ENCODE peak calls at places on chromosomes 5 and 9, in six cellular contexts. X is HuH-7; O is WERI-Rb-1; Y is activated naive CD8-positive, alpha-beta T cell treated with anti-CD3 and anti-CD28 coated beads, Interleukin-2, amount 50 U/mL, for 24 hours; F is progenitor cell of endocrine pancreas; C is iris pigment epithelial cell. R is an unnamed sample.

GRCh38 chr5:132181011-132181629 is 46.5 kb downstream of the P4HA2 start:
- DNase-seq in F (no peak), Y (no peak), O (peak), C (no peak), X (no peak), R (no peak)

GRCh38 chr9:26946753-26947727 is at the start of gene PLAA:
- DNase-seq in Y (peak), F (peak), X (peak), O (peak), C (peak), R (peak)

GRCh38 chr5:122377023-122377422 is 65.0 kb downstream of the SNCAIP start:
- DNase-seq in C (peak), F (no peak), O (no peak), X (no peak), Y (no peak), R (no peak)

GRCh38 chr5:125058185-125058826 is 311.9 kb upstream of the ZNF608 start:
- DNase-seq in O (no peak), Y (no peak), X (no peak), F (no peak), C (peak), R (no peak)

GRCh38 chr5:170501931-170502330 is 1.9 kb upstream of the KCNIP1 start:
- DNase-seq in Y (no peak), O (no peak), X (no peak), F (no peak), C (no peak), R (no peak)

GRCh38 chr9:98410185-98410697 is 154.8 kb upstream of the TBC1D2 start:
- DNase-seq in X (no peak), F (no peak), C (peak), O (peak), Y (no peak), R (no peak)

GRCh38 chr5:170603578-170604565 is 100.1 kb downstream of the KCNIP1 start:
- DNase-seq in C (peak), X (peak), Y (peak), O (peak), F (peak), R (no peak)

GRCh38 chr5:156479864-156480263 is 152.9 kb downstream of the SGCD start:
- DNase-seq in Y (peak), C (no peak), X (no peak), O (peak), F (no peak), R (no peak)

GRCh38 chr9:87792831-87793288 is 66.9 kb downstream of the CTSL start:
- DNase-seq in X (peak), F (no peak), Y (peak), O (no peak), C (peak), R (no peak)

GRCh38 chr5:33921005-33921404 is 15.2 kb upstream of the RXFP3 start:
- DNase-seq in Y (no peak), O (no peak), C (no peak), F (no peak), X (no peak), R (no peak)

GRCh38 chr5:181001947-181002346 is 13.3 kb downstream of the BTNL3 start:
- DNase-seq in C (no peak), X (no peak), F (no peak), O (no peak), Y (no peak), R (no peak)

GRCh38 chr9:72951043-72951442 is 1.8 kb downstream of the ALDH1A1 start:
- DNase-seq in C (no peak), X (no peak), F (no peak), O (no peak), Y (no peak), R (no peak)

GRCh38 chr5:68460147-68460760 is 244.7 kb downstream of the PIK3R1 start:
- DNase-seq in C (peak), X (peak), Y (peak), F (no peak), O (peak), R (peak)

GRCh38 chr9:136656795-136657611 is 5.7 kb upstream of the EGFL7 start:
- DNase-seq in C (no peak), Y (no peak), X (no peak), F (no peak), O (no peak), R (no peak)

GRCh38 chr9:120856700-120857099 is 14.0 kb upstream of the PSMD5 start:
- DNase-seq in C (no peak), F (no peak), Y (no peak), O (no peak), X (no peak), R (no peak)

GRCh38 chr5:138659121-138659520 is 83.9 kb upstream of the HSPA9 start:
- DNase-seq in O (no peak), F (no peak), X (no peak), C (no peak), Y (no peak), R (no peak)

GRCh38 chr5:73895471-73895870 is 269.5 kb downstream of the ARHGEF28 start:
- DNase-seq in O (no peak), C (no peak), Y (no peak), F (no peak), X (no peak), R (peak)

GRCh38 chr5:135429326-135429725 is 17.8 kb downstream of the DCANP1 start:
- DNase-seq in F (no peak), C (peak), O (peak), X (no peak), Y (no peak), R (no peak)

GRCh38 chr5:151079838-151080619 is 805 bp downstream of the TNIP1 start:
- DNase-seq in Y (peak), X (no peak), F (no peak), O (no peak), C (peak), R (no peak)

GRCh38 chr9:976805-977360 is 428 bp downstream of the DMRT3 start:
- DNase-seq in F (no peak), X (no peak), O (peak), C (no peak), Y (no peak), R (no peak)

GRCh38 chr5:103973669-103974068 is 411.1 kb upstream of the NUDT12 start:
- DNase-seq in C (no peak), Y (no peak), O (no peak), X (peak), F (no peak), R (no peak)

GRCh38 chr9:137511758-137512463 is 38.3 kb downstream of the PNPLA7 start:
- DNase-seq in O (no peak), X (no peak), Y (no peak), C (no peak), F (no peak), R (no peak)

GRCh38 chr9:124735121-124735520 is 36.0 kb downstream of the NR6A1 start:
- DNase-seq in O (no peak), X (no peak), F (no peak), Y (no peak), C (peak), R (no peak)

GRCh38 chr5:91521313-91521712 is 138.2 kb upstream of the ARRDC3 start:
- DNase-seq in Y (no peak), O (no peak), F (no peak), C (peak), X (no peak), R (no peak)

GRCh38 chr5:151685749-151686672 is 704 bp downstream of the SPARC start:
- DNase-seq in X (no peak), C (peak), Y (no peak), F (no peak), O (no peak), R (no peak)

GRCh38 chr9:90107021-90107771 is 502.4 kb downstream of the GADD45G start:
- DNase-seq in F (no peak), C (peak), O (no peak), X (no peak), Y (no peak), R (no peak)

GRCh38 chr5:138032028-138032571 is 779 bp downstream of the FAM13B start:
- DNase-seq in C (peak), X (no peak), O (no peak), F (no peak), Y (no peak), R (no peak)

GRCh38 chr5:179373101-179373934 is 28.1 kb upstream of the ADAMTS2 start:
- DNase-seq in X (no peak), Y (no peak), F (no peak), C (no peak), O (no peak), R (no peak)

GRCh38 chr5:179113945-179114641 is 53.9 kb downstream of the ZNF354C start:
- DNase-seq in C (no peak), F (no peak), X (no peak), Y (no peak), O (no peak), R (no peak)

GRCh38 chr9:7402704-7403389 is 396.7 kb downstream of the DMAC1 start:
- DNase-seq in C (peak), F (no peak), X (no peak), O (no peak), Y (no peak), R (no peak)

GRCh38 chr9:121133104-121133816 is 58.5 kb downstream of the CNTRL start:
- DNase-seq in C (no peak), O (peak), X (no peak), F (peak), Y (peak), R (peak)

GRCh38 chr5:73370620-73371583 is 77.7 kb downstream of the FOXD1 start:
- DNase-seq in C (peak), O (no peak), F (no peak), Y (no peak), X (no peak), R (no peak)

GRCh38 chr9:86175223-86175622 is 75.9 kb upstream of the GOLM1 start:
- DNase-seq in O (no peak), C (no peak), X (no peak), F (no peak), Y (no peak), R (no peak)

R was measured in T-helper 1 cell.